ENCODE peak calls at places on chromosomes 1 and 21, in four cellular contexts. W, F, R and P are unnamed samples.

GRCh38 chr1:205916541-205916940 is 26.7 kb downstream of the SLC26A9 start:
- DNase-seq in W (no peak), F (no peak), R (no peak), P (no peak)

GRCh38 chr1:227424948-227425347 is 106.7 kb upstream of the CDC42BPA start:
- DNase-seq in W (no peak), F (no peak), R (no peak), P (no peak)

GRCh38 chr21:39315603-39316002 is 2.2 kb upstream of the BRWD1 start:
- DNase-seq in W (no peak), F (no peak), R (no peak), P (no peak)

GRCh38 chr1:89757532-89757931 is 63.3 kb upstream of the LRRC8D start:
- DNase-seq in W (no peak), F (no peak), R (peak; percentile 20), P (no peak)

GRCh38 chr1:2160691-2161320 is 33.8 kb downstream of the FAAP20 start:
- DNase-seq in W (no peak), F (no peak), R (peak; percentile 28), P (no peak)

GRCh38 chr1:116521186-116521585 is 49.6 kb downstream of the CD58 start:
- DNase-seq in W (no peak), F (no peak), R (no peak), P (no peak)

GRCh38 chr21:38988211-38989096 is 182.7 kb downstream of the ETS2 start:
- DNase-seq in W (no peak), F (no peak), R (no peak), P (no peak)

GRCh38 chr21:14403681-14404318 is 20.9 kb upstream of the HSPA13 start:
- DNase-seq in W (no peak), F (no peak), R (no peak), P (no peak)

GRCh38 chr21:33917421-33917820 is 1.8 kb upstream of the ATP5PO start:
- DNase-seq in W (no peak), F (no peak), R (no peak), P (no peak)

GRCh38 chr1:63643926-63644325 is 50.7 kb downstream of the PGM1 start:
- DNase-seq in W (peak; percentile 70), F (no peak), R (no peak), P (no peak)
- H3K4me1 ChIP-seq in W (peaks cover 57% of the 10 kb centered on the region), F (no peaks in the 10 kb centered on the region), R (no peaks in the 10 kb centered on the region), P (peaks cover 44% of the 10 kb centered on the region)

GRCh38 chr1:47694011-47694890 is 256.4 kb downstream of the FOXD2 start:
- DNase-seq in W (no peak), F (no peak), R (no peak), P (no peak)

GRCh38 chr1:47696404-47696910 is 258.6 kb downstream of the FOXD2 start:
- DNase-seq in W (no peak), F (no peak), R (no peak), P (no peak)

GRCh38 chr1:47697616-47698335 is 259.9 kb downstream of the FOXD2 start:
- DNase-seq in W (no peak), F (no peak), R (no peak), P (no peak)

GRCh38 chr1:47699492-47700220 is 261.8 kb downstream of the FOXD2 start:
- DNase-seq in W (no peak), F (no peak), R (no peak), P (no peak)

GRCh38 chr1:47696911-47697441 is 259.1 kb downstream of the FOXD2 start:
- DNase-seq in W (no peak), F (no peak), R (no peak), P (no peak)
- H3K27ac ChIP-seq in W (no peak overlapping the region), F (no peak overlapping the region), R (no peak overlapping the region), P (no peak overlapping the region)

DNA sequence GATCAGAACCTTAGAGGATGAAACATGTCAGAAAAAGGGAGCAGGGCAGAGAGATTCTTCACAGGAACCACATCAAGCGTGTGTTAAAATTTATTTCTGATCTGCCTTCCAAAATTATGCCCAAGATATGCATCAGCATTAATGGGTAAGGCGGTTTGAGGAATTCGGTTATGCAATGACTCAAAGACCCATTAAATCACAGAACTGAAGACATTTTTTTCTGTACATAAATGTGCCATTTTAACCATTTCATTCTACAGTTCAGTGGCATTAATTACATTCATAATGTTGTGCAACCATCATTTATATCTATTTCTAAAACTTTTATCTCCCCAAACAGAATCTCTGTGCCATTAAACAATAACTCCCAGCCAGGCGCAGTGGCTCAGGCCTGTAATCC is 43.4 kb downstream of the CNST start:
- DNase-seq in W (no peak), F (no peak), R (no peak), P (no peak)
- TF ChIP-seq CTCF in W (no peak), F (no peak), R (no peak), P (no peak)

GRCh38 chr1:31228986-31229385 is 10.7 kb downstream of the NKAIN1 start:
- DNase-seq in W (no peak), F (no peak), R (no peak), P (no peak)

GRCh38 chr1:31234309-31234708 is 5.4 kb downstream of the NKAIN1 start:
- DNase-seq in W (no peak), F (no peak), R (peak; percentile 49), P (no peak)

GRCh38 chr1:31230378-31230777 is 9.3 kb downstream of the NKAIN1 start:
- DNase-seq in W (no peak), F (no peak), R (no peak), P (no peak)

GRCh38 chr1:31232689-31233088 is 7.0 kb downstream of the NKAIN1 start:
- DNase-seq in W (no peak), F (no peak), R (no peak), P (no peak)

GRCh38 chr1:31231802-31232201 is 7.9 kb downstream of the NKAIN1 start:
- DNase-seq in W (no peak), F (no peak), R (no peak), P (no peak)
- H3K4me1 ChIP-seq in W (no peaks in the 10 kb centered on the region), F (no peaks in the 10 kb centered on the region), R (no peaks in the 10 kb centered on the region), P (no peaks in the 10 kb centered on the region)

DNA sequence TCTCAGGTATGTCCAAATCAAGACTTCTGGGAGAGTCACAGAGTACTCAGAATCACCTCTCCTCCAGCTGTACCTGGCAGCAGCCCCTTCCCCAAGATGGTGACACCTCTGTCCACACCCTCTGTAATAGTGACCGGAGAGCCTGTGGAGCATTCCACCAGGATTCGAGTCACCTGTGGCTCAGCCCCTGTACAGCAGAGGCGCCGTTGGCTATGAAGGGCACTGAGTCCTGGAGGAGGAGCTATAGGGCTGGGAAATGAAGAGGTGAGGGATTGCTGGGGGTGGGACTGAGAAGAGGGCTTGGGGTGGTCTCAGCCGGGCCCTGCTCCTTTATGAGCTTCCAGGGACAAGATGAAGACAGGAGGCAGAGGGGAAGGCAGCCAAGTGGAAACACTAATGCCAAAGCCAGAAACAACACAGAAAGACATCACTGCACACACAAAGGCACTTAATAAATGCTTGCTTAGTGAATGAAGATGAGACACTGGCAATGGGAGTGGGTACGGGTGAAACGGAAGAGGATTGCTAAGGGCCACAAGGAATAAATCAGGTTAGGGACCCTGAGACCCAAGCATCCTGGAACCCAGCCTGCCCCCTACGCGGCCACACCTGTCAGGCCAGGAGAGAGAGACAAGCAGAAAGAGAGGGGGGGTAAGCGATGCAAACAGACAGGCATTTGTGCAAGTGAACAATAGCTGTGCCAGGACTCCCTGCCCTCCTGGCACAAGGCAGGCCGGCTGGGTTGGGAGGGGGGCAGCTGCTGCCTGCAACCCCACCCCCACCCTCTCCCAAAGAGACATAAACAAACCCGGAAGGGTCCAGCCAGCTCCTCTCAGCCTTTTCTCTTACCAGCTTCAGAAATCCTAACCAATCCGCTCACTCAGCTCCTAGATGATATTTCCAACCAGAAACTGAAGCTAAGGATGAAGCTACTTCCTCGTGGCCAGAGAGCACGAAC is 3.9 kb downstream of the ARHGEF2 start:
- DNase-seq in W (no peak), F (no peak), R (no peak), P (no peak)
- H3K27ac ChIP-seq in W (peak overlapping the region; percentile 89), F (peak overlapping the region; percentile 99), R (no peak overlapping the region), P (peak overlapping the region; percentile 97)

DNA sequence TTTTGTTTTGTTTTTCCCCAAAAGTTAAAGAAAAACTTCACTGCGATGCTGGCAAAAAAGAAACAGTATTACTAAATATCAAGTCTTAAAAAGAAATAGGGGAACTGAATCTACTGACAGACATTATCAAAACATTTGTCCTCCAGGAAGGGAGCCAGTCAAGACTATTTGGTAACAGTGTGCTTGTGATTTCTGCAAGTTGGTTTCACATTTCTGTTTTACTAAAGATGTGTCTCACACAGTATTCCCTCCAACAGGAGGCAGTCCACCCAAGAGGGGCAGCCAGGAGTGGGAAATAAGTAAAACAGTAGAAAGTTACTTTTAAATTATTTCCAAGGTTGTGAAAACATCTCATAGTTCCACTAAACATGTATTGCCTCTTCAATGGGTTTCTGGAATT is 74.4 kb upstream of the SDC3 start:
- DNase-seq in W (no peak), F (no peak), R (no peak), P (no peak)
- TF ChIP-seq CTCF in W (peak; percentile 41), F (no peak), R (no peak), P (no peak)